ENCODE peak calls at places on chromosomes 4 and X, in five cellular contexts. One of them, this sample, is unnamed.

GRCh38 chr4:51906167-51906647 is 63.3 kb downstream of the DCUN1D4 start:
- DNase-seq in right lobe of liver: no peak
- DNase-seq in HepG2: no peak
- DNase-seq in adrenal gland: no peak
- DNase-seq in body of pancreas: no peak
- DNase-seq in this sample: no peak

GRCh38 chrX:68672581-68673318 is 25.3 kb downstream of the STARD8 start:
- DNase-seq in right lobe of liver: no peak
- DNase-seq in HepG2: no peak
- DNase-seq in adrenal gland: no peak
- DNase-seq in body of pancreas: no peak
- DNase-seq in this sample: no peak

GRCh38 chrX:1026263-1027015 is 186.0 kb downstream of the CRLF2 start:
- DNase-seq in right lobe of liver: no peak
- DNase-seq in HepG2: no peak
- DNase-seq in adrenal gland: no peak
- DNase-seq in body of pancreas: no peak
- DNase-seq in this sample: no peak

GRCh38 chr4:22129454-22130075 is 181.0 kb upstream of the KCNIP4 start:
- DNase-seq in right lobe of liver: no peak
- DNase-seq in HepG2: peak
- DNase-seq in adrenal gland: peak
- DNase-seq in body of pancreas: peak
- DNase-seq in this sample: peak

GRCh38 chr4:92969650-92970370 is 666.0 kb downstream of the GRID2 start:
- DNase-seq in right lobe of liver: no peak
- DNase-seq in HepG2: peak
- DNase-seq in adrenal gland: no peak
- DNase-seq in body of pancreas: no peak
- DNase-seq in this sample: no peak

GRCh38 chr4:112296949-112297483 is at the start of gene ALPK1:
- DNase-seq in right lobe of liver: no peak
- DNase-seq in HepG2: peak
- DNase-seq in adrenal gland: no peak
- DNase-seq in body of pancreas: no peak
- DNase-seq in this sample: peak

GRCh38 chrX:77505227-77505626 is 58.0 kb downstream of the FGF16 start:
- DNase-seq in right lobe of liver: no peak
- DNase-seq in HepG2: peak
- DNase-seq in adrenal gland: no peak
- DNase-seq in body of pancreas: no peak
- DNase-seq in this sample: no peak

GRCh38 chr4:22614114-22614513 is 78.6 kb upstream of the GBA3 start:
- DNase-seq in right lobe of liver: peak
- DNase-seq in HepG2: no peak
- DNase-seq in adrenal gland: no peak
- DNase-seq in body of pancreas: no peak
- DNase-seq in this sample: no peak

GRCh38 chr4:19259920-19260319 is 991.8 kb upstream of the SLIT2 start:
- DNase-seq in right lobe of liver: no peak
- DNase-seq in HepG2: no peak
- DNase-seq in adrenal gland: no peak
- DNase-seq in body of pancreas: no peak
- DNase-seq in this sample: no peak

GRCh38 chrX:135476378-135476777 is 44.1 kb upstream of the INTS6L start:
- DNase-seq in right lobe of liver: no peak
- DNase-seq in HepG2: no peak
- DNase-seq in adrenal gland: no peak
- DNase-seq in body of pancreas: no peak
- DNase-seq in this sample: no peak

GRCh38 chr4:8468746-8469535 is 28.4 kb downstream of the TRMT44 start:
- DNase-seq in right lobe of liver: peak
- DNase-seq in HepG2: peak
- DNase-seq in adrenal gland: peak
- DNase-seq in body of pancreas: peak
- DNase-seq in this sample: peak

GRCh38 chr4:7852568-7853185 is 87.0 kb downstream of the AFAP1 start:
- DNase-seq in right lobe of liver: no peak
- DNase-seq in HepG2: no peak
- DNase-seq in adrenal gland: no peak
- DNase-seq in body of pancreas: peak
- DNase-seq in this sample: no peak

GRCh38 chrX:23841847-23842522 is 59.0 kb downstream of the SAT1 start:
- DNase-seq in right lobe of liver: no peak
- DNase-seq in HepG2: peak
- DNase-seq in adrenal gland: no peak
- DNase-seq in body of pancreas: no peak
- DNase-seq in this sample: no peak

GRCh38 chrX:141652315-141652714 is 46.2 kb downstream of the SPANXD start:
- DNase-seq in right lobe of liver: no peak
- DNase-seq in HepG2: no peak
- DNase-seq in adrenal gland: no peak
- DNase-seq in body of pancreas: no peak
- DNase-seq in this sample: no peak

GRCh38 chrX:65690057-65690855 is 22.8 kb downstream of the MSN start:
- DNase-seq in right lobe of liver: no peak
- DNase-seq in HepG2: no peak
- DNase-seq in adrenal gland: no peak
- DNase-seq in body of pancreas: no peak
- DNase-seq in this sample: no peak

GRCh38 chr4:17447675-17448298 is 64.1 kb downstream of the QDPR start:
- DNase-seq in right lobe of liver: no peak
- DNase-seq in HepG2: peak
- DNase-seq in adrenal gland: peak
- DNase-seq in body of pancreas: peak
- DNase-seq in this sample: peak

GRCh38 chr4:55611358-55612059 is 19.5 kb upstream of the PDCL2 start:
- DNase-seq in right lobe of liver: no peak
- DNase-seq in HepG2: no peak
- DNase-seq in adrenal gland: no peak
- DNase-seq in body of pancreas: no peak
- DNase-seq in this sample: no peak

GRCh38 chr4:85368240-85368639 is 106.7 kb upstream of the ARHGAP24 start:
- DNase-seq in right lobe of liver: no peak
- DNase-seq in HepG2: no peak
- DNase-seq in adrenal gland: no peak
- DNase-seq in body of pancreas: no peak
- DNase-seq in this sample: no peak

GRCh38 chr4:101414496-101414895 is 67.2 kb upstream of the PPP3CA start:
- DNase-seq in right lobe of liver: no peak
- DNase-seq in HepG2: no peak
- DNase-seq in adrenal gland: no peak
- DNase-seq in body of pancreas: no peak
- DNase-seq in this sample: no peak

DNA sequence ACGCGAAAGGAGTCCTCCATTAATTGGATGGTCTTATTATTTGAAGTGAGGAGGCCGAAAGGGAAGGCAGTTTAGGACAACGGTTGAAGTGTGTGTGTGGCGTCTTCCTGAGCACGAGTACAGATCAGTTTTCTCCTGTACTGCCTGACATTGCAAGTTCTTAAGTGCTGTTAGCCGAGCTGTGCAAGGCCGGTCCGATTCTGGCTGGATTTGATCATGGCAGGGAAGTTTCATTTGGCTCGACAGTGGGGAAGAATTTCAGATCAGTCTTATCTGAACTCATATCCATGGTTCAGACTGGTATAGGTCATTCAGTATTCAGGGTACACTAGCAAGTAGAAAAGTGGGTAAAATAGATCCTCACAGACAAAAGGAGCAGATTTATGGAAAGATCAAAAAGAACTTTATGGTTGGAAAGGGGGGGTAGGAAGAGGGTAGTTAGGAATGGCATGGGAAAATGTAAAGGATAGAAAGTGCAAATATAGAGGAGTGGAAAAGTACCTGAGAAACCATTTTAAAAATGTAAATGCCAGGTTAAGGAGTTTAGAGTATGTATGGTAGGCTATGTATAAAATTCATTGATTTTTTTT is 689 bp downstream of the THAP9 start:
- DNase-seq in right lobe of liver: no peak
- DNase-seq in HepG2: no peak
- DNase-seq in adrenal gland: no peak
- DNase-seq in body of pancreas: no peak
- DNase-seq in this sample: no peak
- TF ChIP-seq POLR2A in right lobe of liver: no peak
- TF ChIP-seq POLR2A in HepG2: no peak
- TF ChIP-seq POLR2A in adrenal gland: peak
- TF ChIP-seq POLR2A in body of pancreas: no peak
- TF ChIP-seq POLR2A in this sample: peak

GRCh38 chr4:15004701-15005301 is 2.5 kb downstream of the CPEB2 start:
- DNase-seq in right lobe of liver: peak
- DNase-seq in HepG2: peak
- DNase-seq in adrenal gland: peak
- DNase-seq in body of pancreas: peak
- DNase-seq in this sample: peak
- TF ChIP-seq POLR2A in right lobe of liver: peak
- TF ChIP-seq POLR2A in HepG2: no peak
- TF ChIP-seq POLR2A in adrenal gland: peak
- TF ChIP-seq POLR2A in body of pancreas: peak
- TF ChIP-seq POLR2A in this sample: peak

DNA sequence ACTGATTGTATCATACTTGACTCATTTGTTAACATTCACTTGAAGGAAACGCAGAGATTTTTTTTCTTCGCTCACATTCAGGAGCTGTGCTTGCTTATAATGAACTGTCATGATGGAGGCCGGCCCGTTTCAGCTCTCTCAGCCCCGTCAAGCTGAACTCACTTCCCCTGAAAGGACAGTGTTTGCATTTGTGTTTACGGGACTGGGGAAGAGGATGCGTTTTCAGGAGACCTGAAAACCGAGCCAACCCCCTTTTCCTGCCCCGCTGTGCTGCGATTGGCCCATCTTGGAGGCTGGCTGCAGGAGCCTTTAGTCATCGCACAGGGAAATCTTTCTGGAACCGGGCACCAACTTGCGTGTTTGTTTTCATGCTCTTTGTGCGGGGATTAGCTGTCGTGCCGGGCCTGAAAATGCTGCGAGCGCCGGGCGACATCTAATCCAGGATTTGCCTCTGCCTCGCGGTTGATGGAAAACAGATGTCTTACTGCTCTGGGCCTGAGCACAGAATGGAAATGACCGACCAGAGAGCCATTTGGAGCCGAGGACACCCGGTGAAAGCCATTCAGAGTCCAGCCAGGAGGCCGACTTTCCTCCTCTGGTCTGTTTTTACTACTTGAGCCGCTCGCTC is 18.0 kb downstream of the TRIM2 start:
- DNase-seq in right lobe of liver: peak
- DNase-seq in HepG2: no peak
- DNase-seq in adrenal gland: peak
- DNase-seq in body of pancreas: peak
- DNase-seq in this sample: no peak
- TF ChIP-seq POLR2A in right lobe of liver: no peak
- TF ChIP-seq POLR2A in HepG2: no peak
- TF ChIP-seq POLR2A in adrenal gland: peak
- TF ChIP-seq POLR2A in body of pancreas: peak
- TF ChIP-seq POLR2A in this sample: no peak

DNA sequence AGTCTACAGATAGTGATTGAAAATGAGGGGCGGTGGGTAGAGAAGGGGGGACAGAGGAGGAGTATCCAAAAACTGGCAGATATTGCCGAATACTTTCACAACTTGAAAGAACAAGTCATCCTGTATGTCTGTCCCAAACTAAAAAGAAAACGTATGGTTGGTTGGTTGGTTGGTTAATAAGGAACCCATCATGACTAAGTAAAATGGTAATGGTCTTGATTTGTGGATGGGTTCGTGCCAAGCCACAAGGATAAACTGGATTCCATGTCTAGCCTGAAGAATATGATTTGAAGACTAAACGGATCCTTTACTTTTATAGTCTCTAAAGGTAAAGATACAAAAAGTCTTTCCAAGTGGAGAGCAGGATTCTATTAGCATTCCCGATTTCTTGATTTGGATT is 208.4 kb downstream of the DCLK2 start:
- DNase-seq in right lobe of liver: no peak
- DNase-seq in HepG2: no peak
- DNase-seq in adrenal gland: no peak
- DNase-seq in body of pancreas: no peak
- DNase-seq in this sample: no peak
- TF ChIP-seq POLR2A in right lobe of liver: no peak
- TF ChIP-seq POLR2A in HepG2: no peak
- TF ChIP-seq POLR2A in adrenal gland: no peak
- TF ChIP-seq POLR2A in body of pancreas: no peak
- TF ChIP-seq POLR2A in this sample: no peak

This sample was measured in erythroblast.